ENCODE peak calls at places on chromosomes 5 and 9, in five cellular contexts. P is astrocyte, V is GM23338, H is mammary epithelial cell, O is GM23248. K is an unnamed sample.

GRCh38 chr9:38362912-38363588 is 29.5 kb upstream of the ALDH1B1 start:
- DNase-seq in P (peak; percentile 70), H (peak; percentile 61), O (peak; percentile 92), V (peak; percentile 55), K (peak; percentile 87)

GRCh38 chr5:87405472-87406155 is 7.1 kb downstream of the CCNH start:
- DNase-seq in P (no peak), H (no peak), V (no peak), O (no peak), K (no peak)

GRCh38 chr5:180283026-180283615 is 8.8 kb downstream of the MAPK9 start:
- DNase-seq in V (no peak), O (no peak), P (peak; percentile 51), H (peak; percentile 79), K (no peak)

GRCh38 chr5:124923131-124923530 is 176.7 kb upstream of the ZNF608 start:
- DNase-seq in O (peak; percentile 22), H (no peak), V (no peak), P (peak; percentile 17), K (peak; percentile 42)

GRCh38 chr9:37761511-37761910 is 7.9 kb downstream of the TRMT10B start:
- DNase-seq in O (peak; percentile 80), H (no peak), P (peak; percentile 77), V (no peak), K (peak; percentile 62)

GRCh38 chr5:107112207-107112606 is 558.5 kb downstream of the EFNA5 start:
- DNase-seq in H (no peak), V (no peak), O (no peak), P (no peak), K (no peak)

GRCh38 chr9:127444283-127444920 is 6.8 kb downstream of the RPL12 start:
- DNase-seq in P (no peak), V (no peak), O (peak; percentile 18), H (no peak), K (peak; percentile 44)

GRCh38 chr9:70004310-70004709 is 39.3 kb upstream of the MAMDC2 start:
- DNase-seq in V (no peak), O (peak; percentile 1), H (no peak), P (peak; percentile 45), K (peak; percentile 3)

GRCh38 chr9:34491596-34491995 is 31.2 kb downstream of the ENHO start:
- DNase-seq in O (no peak), P (no peak), V (no peak), H (no peak), K (no peak)

DNA sequence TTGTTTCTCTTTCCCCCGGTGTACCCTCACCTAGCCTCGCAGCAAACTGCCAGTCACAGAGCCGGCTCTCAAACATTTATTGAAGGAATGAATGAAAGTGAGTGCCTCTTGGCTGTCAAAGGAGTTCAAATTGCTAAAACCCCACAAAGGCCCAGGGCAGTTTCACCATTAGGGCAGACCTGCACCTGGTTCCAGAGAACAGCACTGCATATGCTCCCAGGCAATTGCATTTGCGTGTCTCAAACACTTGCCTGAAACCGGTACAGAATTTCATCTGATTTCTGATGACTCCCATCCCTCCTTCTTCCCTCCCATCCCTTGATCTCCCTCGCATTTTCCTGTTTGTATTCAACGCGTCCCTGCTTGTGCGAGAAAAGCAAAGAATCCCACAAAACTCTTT is 165.6 kb upstream of the ZNF462 start:
- DNase-seq in H (peak; percentile 6), V (peak; percentile 5), P (no peak), O (peak; percentile 7), K (no peak)
- H3K27ac ChIP-seq in H (no peak overlapping the region), V (peak overlapping the region; percentile 34), P (no peak overlapping the region), O (no peak overlapping the region), K (no peak overlapping the region)

GRCh38 chr5:146872191-146872590 is 6.4 kb downstream of the PPP2R2B start:
- DNase-seq in O (no peak), V (peak; percentile 81), H (no peak), P (no peak), K (no peak)

GRCh38 chr5:146866263-146866662 is 12.3 kb downstream of the PPP2R2B start:
- DNase-seq in P (no peak), H (no peak), V (no peak), O (no peak), K (no peak)

GRCh38 chr5:146873186-146873917 is 5.2 kb downstream of the PPP2R2B start:
- DNase-seq in V (no peak), P (peak; percentile 68), H (no peak), O (no peak), K (no peak)

GRCh38 chr5:146862641-146863040 is 15.9 kb downstream of the PPP2R2B start:
- DNase-seq in O (no peak), H (no peak), V (no peak), P (no peak), K (no peak)

DNA sequence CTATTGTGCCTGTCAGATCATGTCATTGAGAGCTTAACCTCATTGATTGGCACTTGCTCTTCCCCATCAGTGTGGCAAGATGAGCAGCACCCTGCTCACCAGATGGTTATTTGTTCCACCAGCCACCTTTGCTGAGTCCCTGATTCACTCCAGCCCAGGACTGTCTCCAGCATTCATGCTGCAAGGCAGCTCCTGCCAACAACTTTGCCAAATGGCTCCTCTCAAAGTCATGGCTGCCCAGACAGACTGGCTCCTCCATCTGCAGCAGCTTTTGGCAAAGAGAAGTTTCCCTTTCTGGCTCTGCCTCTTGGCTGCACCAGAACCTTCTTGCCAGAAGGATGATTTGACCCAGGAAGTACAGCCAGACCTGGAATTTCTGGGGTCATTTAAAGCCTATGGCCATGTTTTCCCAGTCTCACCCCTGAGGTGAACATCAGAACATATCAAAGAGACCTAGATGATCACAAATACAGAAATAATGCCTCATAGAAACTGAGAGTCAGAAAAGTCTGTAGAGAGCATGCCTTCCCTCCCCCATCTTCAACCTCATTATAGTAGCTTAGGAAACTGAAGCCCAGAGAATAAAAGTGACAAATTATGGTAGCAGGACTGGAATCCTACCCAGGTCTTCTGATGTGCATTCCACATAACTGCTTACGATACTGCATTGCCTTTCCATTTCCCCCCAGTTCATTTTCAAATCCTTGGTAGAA is 10.4 kb downstream of the PPP2R2B start:
- DNase-seq in H (no peak), V (no peak), O (no peak), P (no peak), K (no peak)
- H2AFZ ChIP-seq in H (no peak overlapping the region), V (no peak overlapping the region), O (no peak overlapping the region), P (no peak overlapping the region), K (no peak overlapping the region)

DNA sequence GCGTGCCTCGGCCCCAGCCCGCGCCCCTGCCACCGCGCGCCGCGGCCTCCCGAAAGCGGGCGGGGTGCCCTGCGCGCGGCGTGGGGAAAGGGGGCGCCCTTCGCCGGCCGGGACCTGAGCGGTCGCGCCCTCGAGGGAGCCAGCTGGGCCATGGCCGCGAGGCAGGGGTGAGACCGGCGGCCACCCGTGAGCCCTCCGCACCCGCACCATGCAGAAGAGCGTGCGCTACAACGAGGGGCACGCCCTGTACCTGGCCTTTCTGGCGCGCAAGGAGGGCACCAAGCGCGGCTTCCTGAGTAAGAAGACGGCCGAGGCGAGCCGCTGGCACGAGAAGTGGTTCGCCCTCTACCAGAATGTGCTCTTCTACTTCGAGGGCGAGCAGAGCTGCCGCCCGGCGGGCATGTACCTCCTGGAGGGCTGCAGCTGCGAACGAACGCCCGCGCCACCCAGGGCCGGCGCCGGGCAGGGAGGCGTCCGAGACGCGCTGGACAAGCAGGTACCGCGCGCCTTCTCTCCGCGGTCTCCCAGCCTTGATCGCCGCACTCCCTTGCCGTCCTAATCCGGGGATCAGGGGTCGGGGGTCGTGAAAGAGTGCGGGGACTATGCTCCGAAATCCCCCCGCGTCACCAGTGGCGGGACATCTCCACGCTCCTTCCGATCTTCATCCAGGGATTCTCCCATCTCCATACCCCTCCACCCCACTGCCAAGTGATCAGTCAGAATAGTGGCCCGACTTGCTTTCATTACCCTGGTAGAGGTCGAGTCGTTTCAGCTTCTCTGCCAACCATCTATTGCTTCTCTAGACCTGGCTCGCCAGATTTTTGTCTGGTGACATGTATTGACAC is 590 bp downstream of the RASGRF2 start:
- DNase-seq in H (peak; percentile 31), P (no peak), V (peak; percentile 58), O (peak; percentile 19), K (peak; percentile 81)
- H3K4me3 ChIP-seq in H (no peak overlapping the region), P (peak overlapping the region; percentile 58), V (peak overlapping the region; percentile 69), O (peak overlapping the region; percentile 39), K (peak overlapping the region; percentile 39)

DNA sequence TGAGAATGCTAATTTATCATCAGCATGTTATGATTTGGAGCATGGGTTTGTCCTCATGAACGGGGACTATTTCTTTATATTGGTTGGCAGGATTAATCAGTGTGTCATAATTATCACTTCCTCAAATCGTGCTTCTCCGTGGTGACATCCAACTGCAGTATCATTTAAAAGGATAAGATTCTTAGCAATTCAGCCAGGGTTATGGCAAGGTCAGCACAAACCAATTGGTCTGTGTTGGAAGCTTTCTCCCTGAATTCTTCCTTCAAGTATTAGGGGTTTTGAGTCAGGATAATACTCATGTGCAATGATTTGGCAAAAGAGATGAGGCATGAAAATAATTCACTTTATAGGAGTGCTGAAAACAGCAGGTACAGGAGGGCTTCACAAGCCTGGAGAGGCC is 5.5 kb upstream of the CAMLG start:
- DNase-seq in O (no peak), P (no peak), H (no peak), V (no peak), K (peak; percentile 39)
- H3K27ac ChIP-seq in O (no peak overlapping the region), P (no peak overlapping the region), H (no peak overlapping the region), V (no peak overlapping the region), K (no peak overlapping the region)

GRCh38 chr5:19978466-19978865 is 9.5 kb downstream of the CDH18 start:
- DNase-seq in P (no peak), V (no peak), O (no peak), H (no peak), K (no peak)

GRCh38 chr5:19975795-19976194 is 12.2 kb downstream of the CDH18 start:
- DNase-seq in V (no peak), H (no peak), O (no peak), P (no peak), K (no peak)

DNA sequence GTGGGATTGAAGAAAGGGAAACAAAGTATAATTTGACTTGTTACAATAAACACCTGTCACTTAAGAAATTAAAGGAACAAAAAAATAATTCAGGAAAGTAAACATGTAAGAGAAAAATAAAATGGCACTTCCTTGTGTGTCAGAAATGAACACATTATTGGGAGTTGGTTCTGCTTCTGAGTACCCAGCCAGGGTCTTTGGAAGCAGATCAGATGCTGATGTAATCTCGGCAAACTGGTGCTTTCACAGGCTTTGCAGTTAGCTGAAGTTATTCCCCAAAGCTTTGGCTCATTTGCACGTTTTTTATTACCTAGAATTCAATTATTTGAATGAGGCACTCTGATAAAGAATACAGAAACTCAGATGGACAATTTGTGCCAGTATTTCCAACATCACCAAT is 10.9 kb downstream of the CDH18 start:
- DNase-seq in O (no peak), H (no peak), V (no peak), P (no peak), K (no peak)
- H2AFZ ChIP-seq in O (no peak overlapping the region), H (no peak overlapping the region), V (no peak overlapping the region), P (no peak overlapping the region), K (no peak overlapping the region)

GRCh38 chr5:150081541-150082283 is 4.6 kb downstream of the CSF1R start:
- DNase-seq in O (no peak), H (no peak), V (peak; percentile 27), P (no peak), K (peak; percentile 81)

GRCh38 chr5:150085950-150086715 is at the start of gene CSF1R:
- DNase-seq in O (no peak), P (no peak), V (no peak), H (no peak), K (no peak)

GRCh38 chr5:150082364-150082763 is 4.0 kb downstream of the CSF1R start:
- DNase-seq in V (no peak), O (no peak), P (no peak), H (no peak), K (no peak)

GRCh38 chr5:150082889-150083288 is 3.5 kb downstream of the CSF1R start:
- DNase-seq in V (no peak), H (no peak), P (no peak), O (no peak), K (no peak)

GRCh38 chr5:150085191-150085912 is 1.0 kb downstream of the CSF1R start:
- DNase-seq in V (no peak), P (no peak), H (no peak), O (no peak), K (no peak)
- H3K4me3 ChIP-seq in V (no peak overlapping the region), P (no peak overlapping the region), H (no peak overlapping the region), O (no peak overlapping the region), K (no peak overlapping the region)